ENCODE peak calls at places on chromosomes 11 and 22, in nine cellular contexts. H is activated CD8-positive, alpha-beta memory T cell treated with anti-CD3 and anti-CD28 coated beads, Interleukin-2, amount 50 U/mL, for 4 hours; O is amniotic stem cell; J is Caki2; T is HT1080; C is amniotic epithelial cell; N is WTC11; B is GM20000; F is activated naive CD8-positive, alpha-beta T cell treated with anti-CD3 and anti-CD28 coated beads, Interleukin-2, amount 50 U/mL, for 24 hours. V is an unnamed sample.

GRCh38 chr11:26621147-26621546 is 49.1 kb upstream of the MUC15 start:
- DNase-seq in H (no peak), O (peak; percentile 75), J (peak; percentile 44), T (peak; percentile 87), C (peak; percentile 88), N (no peak), B (no peak), F (no peak), V (no peak)

GRCh38 chr22:31630331-31631329 is 31.4 kb downstream of the PISD start:
- DNase-seq in H (peak; percentile 87), O (peak; percentile 34), J (no peak), T (peak; percentile 88), C (peak; percentile 88), N (peak; percentile 86), B (peak; percentile 85), F (peak; percentile 87), V (peak; percentile 93)

GRCh38 chr11:77455740-77456139 is 18.2 kb downstream of the PAK1 start:
- DNase-seq in H (no peak), O (no peak), J (no peak), T (no peak), C (no peak), N (no peak), B (no peak), F (no peak), V (no peak)

GRCh38 chr11:65421204-65422103 is 1.1 kb upstream of the NEAT1 start:
- DNase-seq in H (peak; percentile 86), O (peak; percentile 91), J (peak; percentile 96), T (peak; percentile 97), C (peak; percentile 100), N (no peak), B (peak; percentile 59), F (peak; percentile 88), V (peak; percentile 95)

GRCh38 chr22:29198240-29198639 is 7.5 kb upstream of the EMID1 start:
- DNase-seq in H (no peak), O (no peak), J (no peak), T (no peak), C (no peak), N (no peak), B (no peak), F (no peak), V (no peak)

GRCh38 chr11:118910309-118911112 is 15.2 kb downstream of the BCL9L start:
- DNase-seq in H (peak; percentile 66), O (peak; percentile 79), J (peak; percentile 76), T (peak; percentile 76), C (peak; percentile 96), N (peak; percentile 80), B (no peak), F (no peak), V (peak; percentile 87)

GRCh38 chr11:63839508-63840355 is 822 bp downstream of the MARK2 start:
- DNase-seq in H (peak; percentile 28), O (no peak), J (no peak), T (no peak), C (no peak), N (no peak), B (no peak), F (peak; percentile 40), V (peak; percentile 63)

GRCh38 chr22:43168416-43169309 is 17.3 kb downstream of the TSPO start:
- DNase-seq in H (no peak), O (peak; percentile 54), J (no peak), T (no peak), C (peak; percentile 77), N (no peak), B (no peak), F (no peak), V (no peak)

GRCh38 chr22:22547692-22548348 is 11.2 kb downstream of the PRAME start:
- DNase-seq in H (no peak), O (no peak), J (no peak), T (no peak), C (no peak), N (no peak), B (no peak), F (no peak), V (no peak)

GRCh38 chr11:15845261-15845660 is 511.1 kb downstream of the SOX6 start:
- DNase-seq in H (no peak), O (no peak), J (no peak), T (no peak), C (no peak), N (peak; percentile 18), B (no peak), F (no peak), V (no peak)